ENCODE peak calls at places on chromosome 14, in ten cellular contexts. N is breast epithelium, W is K562, O is SK-N-SH, Y is sigmoid colon, P is endothelial cell of umbilical vein, L is GM12891, S is suprapubic skin, D is GM23338, H is H1. B is an unnamed sample.

GRCh38 chr14:77064535-77065178 is 33.4 kb upstream of the CIPC start:
- DNase-seq in N (no peak), W (no peak), O (no peak), Y (no peak), P (no peak), L (no peak), S (no peak), D (no peak), H (no peak), B (no peak)

GRCh38 chr14:55605793-55606192 is 25.8 kb downstream of the KTN1 start:
- DNase-seq in N (no peak), W (no peak), O (no peak), Y (no peak), P (peak), L (no peak), S (no peak), D (peak), H (no peak), B (no peak)

GRCh38 chr14:21268612-21269251 is 510 bp downstream of the HNRNPC start:
- DNase-seq in N (no peak), W (peak), O (no peak), Y (no peak), P (peak), L (no peak), S (no peak), D (peak), H (no peak), B (peak)

GRCh38 chr14:44701563-44702263 is 194.6 kb upstream of the FSCB start:
- DNase-seq in N (no peak), W (no peak), O (no peak), Y (no peak), P (no peak), L (no peak), S (no peak), D (no peak), H (no peak), B (no peak)

GRCh38 chr14:46571970-46572369 is 79.6 kb downstream of the RPL10L start:
- DNase-seq in N (no peak), W (no peak), O (no peak), Y (no peak), P (peak), L (no peak), S (no peak), D (no peak), H (no peak), B (no peak)

GRCh38 chr14:29222671-29223268 is 456.2 kb downstream of the FOXG1 start:
- DNase-seq in N (no peak), W (no peak), O (peak), Y (no peak), P (peak), L (no peak), S (no peak), D (peak), H (no peak), B (no peak)

GRCh38 chr14:57060276-57060956 is 208.3 kb downstream of the EXOC5 start:
- DNase-seq in N (no peak), W (peak), O (no peak), Y (no peak), P (no peak), L (peak), S (no peak), D (no peak), H (no peak), B (no peak)

GRCh38 chr14:74018029-74018703 is 922 bp downstream of the ENTPD5 start:
- DNase-seq in N (no peak), W (no peak), O (no peak), Y (no peak), P (peak), L (no peak), S (no peak), D (no peak), H (no peak), B (no peak)

GRCh38 chr14:100142073-100143040 is 17.1 kb downstream of the DEGS2 start:
- DNase-seq in N (no peak), W (peak), O (peak), Y (no peak), P (peak), L (no peak), S (no peak), D (no peak), H (no peak), B (no peak)
- TF ChIP-seq POLR2AphosphoS5 in N (peak), W (peak), O (no peak), Y (no peak), P (peak), L (no peak), S (no peak), D (no peak), H (no peak), B (peak)

GRCh38 chr14:101359221-101360044 is 201.9 kb upstream of the DIO3 start:
- DNase-seq in N (no peak), W (no peak), O (no peak), Y (peak), P (no peak), L (no peak), S (no peak), D (no peak), H (no peak), B (peak)
- TF ChIP-seq POLR2AphosphoS5 in N (no peak), W (no peak), O (no peak), Y (no peak), P (no peak), L (no peak), S (no peak), D (no peak), H (no peak), B (peak)

DNA sequence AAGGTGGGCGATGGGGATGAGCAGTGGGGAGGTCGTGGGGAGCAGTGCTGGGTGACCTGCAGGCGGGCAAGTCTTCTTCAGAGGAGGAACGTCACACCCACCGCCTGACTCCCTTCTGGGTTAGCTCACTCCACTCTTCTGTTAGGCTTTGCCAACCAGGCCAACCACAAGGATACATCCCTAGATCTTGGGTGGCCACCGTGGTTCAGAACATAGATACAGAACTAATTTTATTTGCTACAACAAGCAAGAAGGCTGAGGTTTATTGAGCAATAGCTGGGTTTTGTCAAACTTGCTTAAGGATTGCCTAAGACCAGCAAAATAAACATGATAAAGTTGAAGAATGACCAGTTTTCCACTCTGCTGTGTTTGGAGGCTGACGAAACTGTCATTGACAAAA is 109.4 kb downstream of the DACT1 start:
- DNase-seq in N (no peak), W (no peak), O (no peak), Y (peak), P (no peak), L (no peak), S (no peak), D (no peak), H (no peak), B (peak)
- TF ChIP-seq POLR2AphosphoS5 in N (peak), W (no peak), O (no peak), Y (peak), P (no peak), L (no peak), S (peak), D (no peak), H (no peak), B (peak)

DNA sequence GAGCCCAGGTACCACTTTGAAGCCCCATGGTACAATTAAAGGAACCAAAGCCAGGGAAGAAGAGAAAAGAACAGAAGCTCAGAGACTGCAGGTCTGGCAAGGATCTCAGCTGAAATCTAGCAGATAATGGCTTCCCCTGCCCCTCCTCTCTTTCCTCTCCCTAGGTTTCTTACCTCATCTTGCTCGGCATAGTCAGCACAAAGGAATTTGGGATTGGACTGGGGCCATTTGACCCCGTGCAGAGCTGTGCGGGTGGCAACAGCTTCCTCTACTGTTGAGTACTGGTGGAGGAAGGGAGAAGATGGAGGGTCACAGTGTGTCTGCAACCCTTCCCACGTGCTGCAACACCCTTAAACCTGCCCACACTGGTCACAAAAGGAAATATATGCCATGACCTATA is 4.7 kb upstream of the CDH24 start:
- DNase-seq in N (no peak), W (no peak), O (no peak), Y (peak), P (peak), L (no peak), S (no peak), D (no peak), H (no peak), B (peak)
- TF ChIP-seq POLR2AphosphoS5 in N (peak), W (no peak), O (peak), Y (no peak), P (peak), L (no peak), S (no peak), D (no peak), H (no peak), B (peak)

GRCh38 chr14:68695326-68695768 is 97.5 kb downstream of the ZFP36L1 start:
- DNase-seq in N (no peak), W (no peak), O (no peak), Y (peak), P (peak), L (peak), S (peak), D (no peak), H (no peak), B (no peak)
- TF ChIP-seq POLR2AphosphoS5 in N (peak), W (no peak), O (peak), Y (no peak), P (peak), L (no peak), S (peak), D (no peak), H (no peak), B (no peak)

DNA sequence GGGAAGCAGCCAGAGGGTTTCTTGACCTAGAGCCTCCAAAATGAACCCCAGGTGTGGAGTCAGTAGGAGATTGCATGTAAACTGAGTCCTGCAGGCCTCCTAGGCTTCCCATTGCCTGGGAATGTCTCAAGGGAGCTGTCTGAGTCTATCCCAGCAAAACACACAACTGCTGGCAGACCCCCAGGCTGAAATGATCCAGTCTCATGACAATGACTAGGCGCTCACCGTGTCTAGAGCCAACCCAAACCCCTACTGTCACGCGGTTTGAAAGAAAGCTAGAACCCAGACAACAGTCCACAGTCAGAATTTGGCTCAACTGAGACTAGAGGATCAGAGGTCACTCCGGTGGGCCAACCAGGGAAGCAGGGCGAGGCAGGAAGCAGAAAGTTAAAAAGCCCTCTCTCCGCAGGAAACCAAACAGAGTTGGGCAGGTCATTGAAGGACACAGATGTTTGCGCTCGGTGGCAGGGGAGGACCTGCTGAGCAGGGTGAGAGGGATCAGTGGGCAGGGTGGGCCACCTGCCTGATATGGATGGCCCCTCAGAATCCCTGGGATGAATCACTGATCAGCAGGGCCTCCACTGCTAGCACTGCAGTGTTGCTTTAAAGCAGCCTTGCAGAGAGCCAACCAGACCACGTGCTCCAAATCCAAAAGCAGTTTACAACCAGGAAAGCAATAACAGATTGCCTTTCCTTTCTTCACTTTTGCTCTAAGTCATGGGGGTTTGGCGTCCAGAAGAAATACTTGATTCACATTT is 23.8 kb downstream of the ACTN1 start:
- DNase-seq in N (no peak), W (no peak), O (no peak), Y (peak), P (peak), L (no peak), S (no peak), D (no peak), H (no peak), B (no peak)
- TF ChIP-seq POLR2AphosphoS5 in N (peak), W (no peak), O (no peak), Y (peak), P (no peak), L (no peak), S (no peak), D (no peak), H (no peak), B (peak)

GRCh38 chr14:96146131-96146771 is 58.4 kb upstream of the BDKRB2 start:
- DNase-seq in N (peak), W (no peak), O (no peak), Y (peak), P (peak), L (no peak), S (no peak), D (no peak), H (no peak), B (peak)
- TF ChIP-seq POLR2AphosphoS5 in N (no peak), W (no peak), O (no peak), Y (no peak), P (no peak), L (no peak), S (peak), D (no peak), H (no peak), B (peak)

GRCh38 chr14:105481886-105482454 is 4.7 kb upstream of the CRIP1 start:
- DNase-seq in N (peak), W (peak), O (peak), Y (peak), P (peak), L (peak), S (peak), D (peak), H (no peak), B (peak)
- TF ChIP-seq POLR2AphosphoS5 in N (peak), W (no peak), O (no peak), Y (no peak), P (peak), L (no peak), S (peak), D (no peak), H (no peak), B (peak)

GRCh38 chr14:92417759-92418158 is 94.8 kb downstream of the SLC24A4 start:
- DNase-seq in N (no peak), W (no peak), O (no peak), Y (no peak), P (no peak), L (no peak), S (no peak), D (no peak), H (no peak), B (no peak)
- TF ChIP-seq POLR2AphosphoS5 in N (no peak), W (no peak), O (no peak), Y (no peak), P (no peak), L (no peak), S (no peak), D (no peak), H (no peak), B (no peak)